ENCODE peak calls at places on chromosomes 16 and 17, in four cellular contexts. K, G, O and V are unnamed samples.
A peak's percentile ranks its signal among the peaks of the same experiment; 100 is the strongest.

GRCh38 chr17:77037943-77038342 is 102.8 kb upstream of the SEC14L1 start:
- DNase-seq in O (no peak), K (no peak), G (no peak), V (no peak)

GRCh38 chr17:44707755-44708400 is 587 bp upstream of the DBF4B start:
- DNase-seq in G (no peak), O (no peak), K (no peak), V (no peak)

GRCh38 chr16:23803591-23804123 is 32.1 kb upstream of the PRKCB start:
- DNase-seq in O (peak; percentile 91), G (peak; percentile 48), K (peak; percentile 56), V (peak; percentile 70)

GRCh38 chr16:73268311-73268997 is 220.5 kb upstream of the ZFHX3 start:
- DNase-seq in O (no peak), G (no peak), K (no peak), V (no peak)

GRCh38 chr17:66331038-66331816 is 28.8 kb downstream of the PRKCA start:
- DNase-seq in G (no peak), O (no peak), K (no peak), V (no peak)

GRCh38 chr17:30222741-30223175 is 12.7 kb downstream of the SLC6A4 start:
- DNase-seq in O (peak; percentile 69), G (no peak), K (no peak), V (no peak)

GRCh38 chr17:12523244-12523643 is 142.4 kb upstream of the MYOCD start:
- DNase-seq in K (no peak), O (no peak), G (no peak), V (no peak)

GRCh38 chr16:84942786-84943185 is 68.5 kb downstream of the ZDHHC7 start:
- DNase-seq in G (no peak), K (no peak), O (no peak), V (no peak)

GRCh38 chr16:17298238-17298637 is 172.5 kb downstream of the XYLT1 start:
- DNase-seq in G (no peak), O (no peak), K (no peak), V (no peak)

GRCh38 chr16:60929-61878 is 7.6 kb downstream of the SNRNP25 start:
- DNase-seq in O (no peak), G (no peak), K (no peak), V (no peak)

GRCh38 chr16:66489818-66490217 is 60.1 kb downstream of the TK2 start:
- DNase-seq in G (no peak), K (no peak), O (peak; percentile 38), V (no peak)

GRCh38 chr17:75065562-75066151 is 18.6 kb downstream of the KCTD2 start:
- DNase-seq in G (no peak), K (no peak), O (no peak), V (no peak)

GRCh38 chr17:71325117-71325516 is 795.7 kb upstream of the SOX9 start:
- DNase-seq in K (no peak), G (no peak), O (no peak), V (no peak)

GRCh38 chr16:67961551-67961957 is 6.9 kb downstream of the SLC12A4 start:
- DNase-seq in K (no peak), G (peak; percentile 79), O (peak; percentile 75), V (peak; percentile 96)

GRCh38 chr17:27569257-27569722 is 61.7 kb upstream of the LGALS9 start:
- DNase-seq in G (no peak), O (peak; percentile 61), K (no peak), V (no peak)

GRCh38 chr17:40554646-40555295 is 10.5 kb downstream of the CCR7 start:
- DNase-seq in O (peak; percentile 47), K (no peak), G (peak; percentile 25), V (no peak)

GRCh38 chr16:945271-946047 is 25.3 kb downstream of the LMF1 start:
- DNase-seq in O (no peak), G (no peak), K (no peak), V (no peak)

GRCh38 chr16:4431023-4431422 is 5.4 kb downstream of the DNAJA3 start:
- DNase-seq in K (no peak), G (no peak), O (no peak), V (no peak)

GRCh38 chr16:46621006-46621629 is at the start of gene SHCBP1:
- DNase-seq in G (peak; percentile 80), K (peak; percentile 38), O (peak; percentile 89), V (peak; percentile 64)

GRCh38 chr17:32253117-32253611 is 12.5 kb upstream of the RHBDL3 start:
- DNase-seq in K (peak; percentile 39), O (peak; percentile 88), G (peak; percentile 77), V (peak; percentile 80)

GRCh38 chr16:86314402-86315025 is 195.8 kb upstream of the FOXF1 start:
- DNase-seq in G (no peak), O (peak; percentile 18), K (no peak), V (no peak)